ENCODE peak calls at places on chromosomes 13 and 19, in four cellular contexts. I is HepG2, O is WTC11, W is K562. K is an unnamed sample.

GRCh38 chr19:3338541-3339181 is 27.7 kb upstream of the NFIC start:
- DNase-seq in I (no peak), O (no peak), W (peak; percentile 7), K (no peak)

GRCh38 chr19:3693030-3693925 is 7.0 kb downstream of the PIP5K1C start:
- DNase-seq in I (no peak), O (no peak), W (no peak), K (no peak)

GRCh38 chr19:40605201-40605971 is 4.2 kb downstream of the LTBP4 start:
- DNase-seq in I (peak; percentile 22), O (peak; percentile 66), W (peak; percentile 53), K (peak; percentile 48)

GRCh38 chr19:46976845-46977320 is 42.8 kb upstream of the NPAS1 start:
- DNase-seq in I (no peak), O (peak; percentile 49), W (peak; percentile 71), K (no peak)

GRCh38 chr13:91719033-91719432 is 320.6 kb downstream of the GPC5 start:
- DNase-seq in I (no peak), O (no peak), W (no peak), K (no peak)

GRCh38 chr19:47598407-47599349 is 10.3 kb upstream of the BICRA start:
- DNase-seq in I (peak; percentile 33), O (peak; percentile 76), W (no peak), K (no peak)

GRCh38 chr19:50729894-50730293 is 6.7 kb downstream of the CLEC11A start:
- DNase-seq in I (no peak), O (no peak), W (no peak), K (no peak)

GRCh38 chr19:8145969-8146368 is 3.4 kb downstream of the FBN3 start:
- DNase-seq in I (no peak), O (peak; percentile 64), W (peak; percentile 42), K (no peak)

GRCh38 chr13:27189192-27189591 is 17.6 kb upstream of the USP12 start:
- DNase-seq in I (no peak), O (no peak), W (no peak), K (no peak)

GRCh38 chr13:48624858-48625257 is 28.9 kb upstream of the CYSLTR2 start:
- DNase-seq in I (no peak), O (no peak), W (no peak), K (no peak)

GRCh38 chr13:25267715-25268114 is 19.6 kb downstream of the MTMR6 start:
- DNase-seq in I (no peak), O (no peak), W (no peak), K (no peak)

GRCh38 chr19:4032436-4032835 is 24.9 kb downstream of the PIAS4 start:
- DNase-seq in I (no peak), O (no peak), W (no peak), K (no peak)

GRCh38 chr19:17081672-17082630 is 6.4 kb downstream of the MYO9B start:
- DNase-seq in I (no peak), O (no peak), W (no peak), K (no peak)

GRCh38 chr19:55650602-55651230 is 2.7 kb downstream of the CCDC106 start:
- DNase-seq in I (no peak), O (no peak), W (no peak), K (no peak)

GRCh38 chr13:24209138-24209537 is 48.6 kb downstream of the SPATA13 start:
- DNase-seq in I (no peak), O (no peak), W (no peak), K (no peak)

GRCh38 chr13:30898721-30899188 is 7.3 kb upstream of the MEDAG start:
- DNase-seq in I (peak; percentile 72), O (no peak), W (no peak), K (no peak)

GRCh38 chr13:76764429-76764828 is 121.8 kb downstream of the KCTD12 start:
- DNase-seq in I (no peak), O (no peak), W (no peak), K (no peak)

GRCh38 chr13:110150384-110151091 is 156.4 kb downstream of the COL4A1 start:
- DNase-seq in I (no peak), O (no peak), W (no peak), K (no peak)

GRCh38 chr13:29893438-29893837 is 43.0 kb upstream of the UBL3 start:
- DNase-seq in I (no peak), O (no peak), W (no peak), K (no peak)

GRCh38 chr13:104875008-104875762 is 1660.3 kb downstream of the EFNB2 start:
- DNase-seq in I (no peak), O (no peak), W (no peak), K (no peak)

GRCh38 chr13:51856027-51856736 is 5.6 kb upstream of the CCDC70 start:
- DNase-seq in I (no peak), O (no peak), W (no peak), K (no peak)

GRCh38 chr13:48199404-48199991 is 33.5 kb upstream of the ITM2B start:
- DNase-seq in I (no peak), O (no peak), W (no peak), K (no peak)

GRCh38 chr13:27952931-27953670 is 16.0 kb downstream of the CDX2 start:
- DNase-seq in I (peak; percentile 15), O (peak; percentile 40), W (no peak), K (no peak)

GRCh38 chr13:40220299-40220935 is 446.0 kb downstream of the FOXO1 start:
- DNase-seq in I (no peak), O (no peak), W (no peak), K (no peak)

GRCh38 chr19:55857974-55858373 is 21.6 kb downstream of the NLRP4 start:
- DNase-seq in I (no peak), O (no peak), W (no peak), K (no peak)

GRCh38 chr13:110575322-110576069 is 14.0 kb upstream of the RAB20 start:
- DNase-seq in I (peak; percentile 20), O (no peak), W (peak; percentile 29), K (peak; percentile 43)

GRCh38 chr19:21569497-21569870 is 64.1 kb downstream of the ZNF429 start:
- DNase-seq in I (no peak), O (no peak), W (no peak), K (no peak)

GRCh38 chr13:30004204-30004603 is 153.8 kb upstream of the UBL3 start:
- DNase-seq in I (no peak), O (no peak), W (no peak), K (no peak)

GRCh38 chr19:54473071-54473941 is at the start of gene CDC42EP5:
- DNase-seq in I (no peak), O (no peak), W (peak; percentile 51), K (no peak)

GRCh38 chr13:28530729-28531194 is 35.8 kb upstream of the FLT1 start:
- DNase-seq in I (no peak), O (no peak), W (no peak), K (no peak)

GRCh38 chr13:42534785-42535184 is 39.2 kb upstream of the TNFSF11 start:
- DNase-seq in I (no peak), O (no peak), W (no peak), K (no peak)

GRCh38 chr13:46845146-46845545 is 48.2 kb upstream of the ESD start:
- DNase-seq in I (no peak), O (no peak), W (no peak), K (no peak)
- TF ChIP-seq TCF7 in I (no peak), O (no peak), W (no peak), K (no peak)

GRCh38 chr19:39533791-39534190 is 1.1 kb upstream of the EID2B start:
- DNase-seq in I (no peak), O (no peak), W (no peak), K (no peak)

GRCh38 chr19:39533003-39533512 is 406 bp upstream of the EID2B start:
- DNase-seq in I (no peak), O (no peak), W (no peak), K (no peak)

GRCh38 chr19:39532233-39533002 is at the start of gene EID2B:
- DNase-seq in I (peak; percentile 91), O (peak; percentile 95), W (peak; percentile 97), K (peak; percentile 94)

DNA sequence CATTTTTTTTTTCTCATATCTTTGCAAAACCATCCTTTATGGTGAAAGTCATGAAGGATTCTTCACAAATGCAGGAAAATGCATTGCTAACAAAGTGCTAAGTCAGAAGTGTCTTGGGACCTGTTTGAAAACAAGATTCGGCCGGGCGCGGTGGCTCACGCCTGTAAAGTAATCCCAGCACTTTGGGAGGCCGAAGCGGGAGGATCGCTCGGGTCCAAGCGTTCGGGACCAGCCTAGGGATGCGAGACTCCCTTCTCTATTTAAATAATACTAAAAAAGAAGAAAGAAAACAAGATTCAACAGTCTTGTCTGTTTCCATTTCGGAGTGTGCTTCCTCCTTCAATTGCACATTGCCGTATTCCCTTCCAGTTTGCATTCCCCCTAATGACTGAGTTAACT is 819 bp downstream of the EID2B start:
- DNase-seq in I (no peak), O (no peak), W (no peak), K (no peak)
- TF ChIP-seq TCF7 in I (no peak), O (no peak), W (no peak), K (no peak)

GRCh38 chr13:63124863-63125262 is 1709.2 kb upstream of the PCDH20 start:
- DNase-seq in I (peak; percentile 5), O (no peak), W (no peak), K (no peak)
- TF ChIP-seq TCF7 in I (no peak), O (no peak), W (no peak), K (no peak)

GRCh38 chr13:36359301-36359950 is 13.2 kb upstream of the SPART start:
- DNase-seq in I (peak; percentile 55), O (no peak), W (no peak), K (no peak)
- TF ChIP-seq TCF7 in I (no peak), O (no peak), W (no peak), K (no peak)

DNA sequence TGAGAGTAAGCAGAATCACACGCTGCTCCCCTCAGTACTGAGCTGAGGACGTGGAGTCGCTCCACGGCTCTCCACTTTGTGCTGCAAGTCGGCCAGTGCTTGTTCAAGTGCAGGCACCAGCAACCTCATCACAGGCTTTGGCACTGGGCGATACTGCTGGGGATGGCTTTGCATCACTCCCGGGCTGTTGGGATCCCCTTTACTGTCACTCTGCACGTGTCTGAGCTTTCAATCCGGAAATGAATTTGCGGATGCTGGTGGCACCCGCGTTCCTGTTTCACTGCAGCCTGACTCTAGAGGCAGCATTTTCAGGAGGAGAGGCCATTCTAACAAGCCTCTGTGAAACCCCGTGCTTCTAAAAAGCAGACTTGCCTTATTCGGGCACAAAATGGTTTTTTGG is 19.1 kb downstream of the SMARCA4 start:
- DNase-seq in I (no peak), O (no peak), W (no peak), K (peak; percentile 33)
- TF ChIP-seq TCF7 in I (no peak), O (no peak), W (no peak), K (no peak)

DNA sequence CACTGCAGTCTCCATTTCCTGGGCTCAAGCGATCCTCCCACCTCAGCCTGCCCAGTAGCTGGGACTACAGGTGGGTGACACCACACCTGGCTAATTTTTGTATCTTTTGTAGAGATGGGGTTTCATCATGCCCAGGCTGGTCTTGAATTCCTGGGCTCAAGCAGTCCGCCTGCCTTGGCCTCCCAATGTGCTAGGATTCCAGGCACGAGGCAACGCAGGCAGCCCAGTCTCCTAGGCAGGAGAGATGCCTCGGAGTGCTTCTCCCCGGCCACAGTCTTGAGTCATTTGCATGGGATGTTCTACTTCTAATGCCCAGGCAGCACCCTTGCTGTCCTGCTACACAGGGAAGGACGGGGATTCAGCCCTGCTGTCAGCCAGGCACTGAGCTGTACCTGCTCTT is 8.7 kb downstream of the MICOS13 start:
- DNase-seq in I (no peak), O (no peak), W (no peak), K (no peak)
- TF ChIP-seq TCF7 in I (no peak), O (no peak), W (no peak), K (no peak)

K was measured in GM12878.